ENCODE peak calls at places on chromosomes 3 and 15, in six cellular contexts. One of them, this sample, is unnamed.
A peak's percentile ranks its signal among the peaks of the same experiment; 100 is the strongest.

GRCh38 chr3:56862352-56863062 is 60.8 kb upstream of the ARHGEF3 start:
- DNase-seq in K562: no peak
- DNase-seq in HepG2: peak; percentile 88
- DNase-seq in GM12878: no peak
- DNase-seq in GM12891: no peak
- DNase-seq in H1: no peak
- DNase-seq in this sample: peak; percentile 11

GRCh38 chr15:88620995-88621772 is at the start of gene AEN:
- DNase-seq in K562: peak; percentile 99
- DNase-seq in HepG2: peak; percentile 92
- DNase-seq in GM12878: peak; percentile 86
- DNase-seq in GM12891: peak; percentile 93
- DNase-seq in H1: peak; percentile 95
- DNase-seq in this sample: peak; percentile 93

GRCh38 chr15:27086146-27086545 is 115.2 kb downstream of the GABRG3 start:
- DNase-seq in K562: peak; percentile 59
- DNase-seq in HepG2: no peak
- DNase-seq in GM12878: no peak
- DNase-seq in GM12891: no peak
- DNase-seq in H1: no peak
- DNase-seq in this sample: no peak

GRCh38 chr15:63389902-63390301 is 8.3 kb upstream of the CA12 start:
- DNase-seq in K562: peak; percentile 31
- DNase-seq in HepG2: peak; percentile 23
- DNase-seq in GM12878: no peak
- DNase-seq in GM12891: no peak
- DNase-seq in H1: no peak
- DNase-seq in this sample: no peak

GRCh38 chr3:72657666-72658065 is 190.6 kb downstream of the SHQ1 start:
- DNase-seq in K562: no peak
- DNase-seq in HepG2: peak; percentile 40
- DNase-seq in GM12878: peak; percentile 24
- DNase-seq in GM12891: no peak
- DNase-seq in H1: no peak
- DNase-seq in this sample: no peak

GRCh38 chr3:153305189-153305588 is 143.2 kb downstream of the RAP2B start:
- DNase-seq in K562: no peak
- DNase-seq in HepG2: no peak
- DNase-seq in GM12878: no peak
- DNase-seq in GM12891: no peak
- DNase-seq in H1: no peak
- DNase-seq in this sample: no peak

GRCh38 chr3:59968510-59968909 is 918.7 kb upstream of the CFAP20DC start:
- DNase-seq in K562: no peak
- DNase-seq in HepG2: no peak
- DNase-seq in GM12878: no peak
- DNase-seq in GM12891: no peak
- DNase-seq in H1: no peak
- DNase-seq in this sample: no peak

GRCh38 chr3:48770187-48770502 is 53.1 kb upstream of the IP6K2 start:
- DNase-seq in K562: no peak
- DNase-seq in HepG2: no peak
- DNase-seq in GM12878: no peak
- DNase-seq in GM12891: no peak
- DNase-seq in H1: no peak
- DNase-seq in this sample: no peak

GRCh38 chr15:70214941-70215635 is 117.4 kb upstream of the TLE3 start:
- DNase-seq in K562: no peak
- DNase-seq in HepG2: no peak
- DNase-seq in GM12878: no peak
- DNase-seq in GM12891: no peak
- DNase-seq in H1: no peak
- DNase-seq in this sample: no peak

GRCh38 chr3:52705688-52706686 is at the start of the genes GLT8D1 and SPCS1:
- DNase-seq in K562: peak; percentile 78
- DNase-seq in HepG2: peak; percentile 73
- DNase-seq in GM12878: no peak
- DNase-seq in GM12891: peak; percentile 83
- DNase-seq in H1: no peak
- DNase-seq in this sample: peak; percentile 80

GRCh38 chr15:94607176-94607654 is 375.9 kb downstream of the MCTP2 start:
- DNase-seq in K562: no peak
- DNase-seq in HepG2: no peak
- DNase-seq in GM12878: no peak
- DNase-seq in GM12891: no peak
- DNase-seq in H1: no peak
- DNase-seq in this sample: no peak

GRCh38 chr3:141152130-141152529 is 79.5 kb upstream of the PXYLP1 start:
- DNase-seq in K562: no peak
- DNase-seq in HepG2: no peak
- DNase-seq in GM12878: no peak
- DNase-seq in GM12891: no peak
- DNase-seq in H1: no peak
- DNase-seq in this sample: no peak

GRCh38 chr3:187735383-187735782 is 9.9 kb downstream of the BCL6 start:
- DNase-seq in K562: no peak
- DNase-seq in HepG2: no peak
- DNase-seq in GM12878: no peak
- DNase-seq in GM12891: no peak
- DNase-seq in H1: no peak
- DNase-seq in this sample: no peak

GRCh38 chr3:16844222-16844621 is 40.5 kb upstream of the PLCL2 start:
- DNase-seq in K562: no peak
- DNase-seq in HepG2: no peak
- DNase-seq in GM12878: no peak
- DNase-seq in GM12891: no peak
- DNase-seq in H1: no peak
- DNase-seq in this sample: no peak
- TF ChIP-seq TAF1 in K562: no peak
- TF ChIP-seq TAF1 in HepG2: no peak
- TF ChIP-seq TAF1 in GM12878: no peak
- TF ChIP-seq TAF1 in GM12891: no peak
- TF ChIP-seq TAF1 in H1: no peak
- TF ChIP-seq TAF1 in this sample: no peak

DNA sequence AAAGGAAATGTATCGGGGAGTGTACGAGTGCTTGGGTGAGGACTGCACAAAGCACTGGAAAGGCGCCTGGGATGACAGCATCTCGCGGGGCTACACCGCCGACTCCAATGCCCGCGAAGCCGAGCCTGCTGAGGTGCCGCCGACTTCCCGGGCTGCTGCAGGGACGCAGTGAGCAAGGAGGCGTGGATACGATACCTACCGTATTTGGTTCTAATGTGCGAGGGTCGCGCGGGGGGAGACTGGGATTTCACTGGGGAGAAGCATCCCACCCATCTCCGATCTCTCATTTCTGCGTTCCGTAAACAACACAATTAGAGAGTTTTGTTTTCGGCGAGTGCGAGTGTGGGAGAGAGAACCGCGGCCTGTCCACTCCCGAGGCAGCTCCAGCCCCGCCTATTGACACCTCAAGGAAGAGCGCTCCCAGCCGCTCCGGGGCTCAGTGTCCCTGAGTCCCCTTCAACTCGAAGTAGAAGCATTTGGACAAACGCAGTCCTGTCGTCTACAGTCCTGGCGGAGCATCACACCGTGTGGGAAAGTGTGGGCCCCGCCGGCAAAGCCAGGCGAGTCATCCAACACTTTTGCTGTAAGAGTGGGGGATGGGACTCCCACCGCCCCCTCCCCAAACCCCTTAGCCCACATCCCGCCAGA is 1.8 kb downstream of the MECOM start:
- DNase-seq in K562: no peak
- DNase-seq in HepG2: no peak
- DNase-seq in GM12878: no peak
- DNase-seq in GM12891: no peak
- DNase-seq in H1: no peak
- DNase-seq in this sample: no peak
- TF ChIP-seq POLR2A in K562: no peak
- TF ChIP-seq POLR2A in HepG2: no peak
- TF ChIP-seq POLR2A in GM12878: no peak
- TF ChIP-seq POLR2A in GM12891: no peak
- TF ChIP-seq POLR2A in H1: no peak
- TF ChIP-seq POLR2A in this sample: no peak

GRCh38 chr3:44055951-44056350 is 185.7 kb upstream of the TOPAZ1 start:
- DNase-seq in K562: no peak
- DNase-seq in HepG2: no peak
- DNase-seq in GM12878: no peak
- DNase-seq in GM12891: no peak
- DNase-seq in H1: no peak
- DNase-seq in this sample: no peak
- TF ChIP-seq TAF1 in K562: no peak
- TF ChIP-seq TAF1 in HepG2: no peak
- TF ChIP-seq TAF1 in GM12878: no peak
- TF ChIP-seq TAF1 in GM12891: no peak
- TF ChIP-seq TAF1 in H1: no peak
- TF ChIP-seq TAF1 in this sample: no peak

GRCh38 chr3:15753056-15753710 is 44.6 kb downstream of the ANKRD28 start:
- DNase-seq in K562: no peak
- DNase-seq in HepG2: peak; percentile 25
- DNase-seq in GM12878: no peak
- DNase-seq in GM12891: no peak
- DNase-seq in H1: no peak
- DNase-seq in this sample: no peak
- TF ChIP-seq POLR2A in K562: no peak
- TF ChIP-seq POLR2A in HepG2: no peak
- TF ChIP-seq POLR2A in GM12878: no peak
- TF ChIP-seq POLR2A in GM12891: no peak
- TF ChIP-seq POLR2A in H1: no peak
- TF ChIP-seq POLR2A in this sample: no peak

GRCh38 chr3:64300790-64301423 is 75.6 kb upstream of the PRICKLE2 start:
- DNase-seq in K562: no peak
- DNase-seq in HepG2: no peak
- DNase-seq in GM12878: no peak
- DNase-seq in GM12891: no peak
- DNase-seq in H1: no peak
- DNase-seq in this sample: no peak
- TF ChIP-seq TAF1 in K562: no peak
- TF ChIP-seq TAF1 in HepG2: no peak
- TF ChIP-seq TAF1 in GM12878: no peak
- TF ChIP-seq TAF1 in GM12891: no peak
- TF ChIP-seq TAF1 in H1: no peak
- TF ChIP-seq TAF1 in this sample: no peak

This sample was measured in GM12892.